ENCODE peak calls at places on chromosomes 1 and 21, in eight cellular contexts. N is A673, U is RWPE1, W is lower lobe of right lung, X is nephron progenitor cell, O is epithelial cell of proximal tubule, Z is cardiac muscle cell, A is AG04450. H is an unnamed sample.

GRCh38 chr1:243748706-243749283 is 101.2 kb downstream of the AKT3 start:
- DNase-seq in N (peak), X (no peak), O (peak), Z (peak), W (no peak), U (peak), A (peak), H (no peak)

GRCh38 chr1:48493031-48493430 is 21.0 kb upstream of the SPATA6 start:
- DNase-seq in W (no peak), U (no peak), N (no peak), A (no peak), O (no peak), Z (no peak), X (no peak), H (no peak)

GRCh38 chr1:46081620-46082019 is 50.8 kb downstream of the PIK3R3 start:
- DNase-seq in N (peak), U (no peak), O (no peak), X (no peak), A (no peak), Z (no peak), W (no peak), H (no peak)

GRCh38 chr1:64133036-64133435 is 70.4 kb upstream of the UBE2U start:
- DNase-seq in A (peak), W (no peak), O (peak), Z (peak), N (no peak), U (peak), X (no peak), H (no peak)

GRCh38 chr21:41235214-41235613 is 67.3 kb downstream of the BACE2 start:
- DNase-seq in N (no peak), W (no peak), U (no peak), X (no peak), A (no peak), O (no peak), Z (no peak), H (no peak)

GRCh38 chr1:172928412-172928811 is 122.3 kb downstream of the TNFSF18 start:
- DNase-seq in O (no peak), A (peak), X (no peak), W (no peak), N (no peak), U (peak), Z (no peak), H (no peak)

GRCh38 chr1:77876884-77877283 is 11.5 kb upstream of the NEXN start:
- DNase-seq in A (no peak), O (no peak), U (no peak), X (no peak), N (no peak), Z (peak), W (no peak), H (no peak)

GRCh38 chr1:58997637-58998036 is 213.8 kb upstream of the JUN start:
- DNase-seq in N (no peak), W (no peak), Z (peak), A (no peak), X (no peak), U (no peak), O (no peak), H (no peak)

GRCh38 chr1:44677201-44677520 is 2.6 kb downstream of the ARMH1 start:
- DNase-seq in N (peak), X (no peak), Z (peak), A (no peak), O (no peak), W (no peak), U (peak), H (no peak)

GRCh38 chr1:57996400-57996799 is 550.1 kb downstream of the OMA1 start:
- DNase-seq in N (no peak), Z (no peak), U (no peak), O (no peak), X (no peak), W (no peak), A (no peak), H (no peak)

GRCh38 chr1:70003509-70003908 is 201.9 kb downstream of the LRRC40 start:
- DNase-seq in U (no peak), N (peak), W (no peak), Z (no peak), A (no peak), X (no peak), O (no peak), H (no peak)

GRCh38 chr1:90729484-90730246 is 12.6 kb upstream of the BARHL2 start:
- DNase-seq in U (no peak), O (no peak), W (no peak), X (peak), A (no peak), Z (no peak), N (no peak), H (no peak)
- TF ChIP-seq CTCF in U (peak), O (no peak), W (peak), X (peak), A (no peak), Z (peak), N (no peak), H (no peak)

GRCh38 chr1:154329152-154329521 is 3.8 kb downstream of the ATP8B2 start:
- DNase-seq in X (peak), Z (no peak), A (no peak), U (no peak), W (no peak), O (no peak), N (peak), H (no peak)
- TF ChIP-seq CTCF in X (peak), Z (peak), A (peak), U (no peak), W (no peak), O (no peak), N (peak), H (no peak)

GRCh38 chr1:61852693-61853060 is 110.4 kb downstream of the PATJ start:
- DNase-seq in U (no peak), X (no peak), O (no peak), Z (no peak), N (peak), A (no peak), W (no peak), H (no peak)

GRCh38 chr1:61851849-61852692 is 109.8 kb downstream of the PATJ start:
- DNase-seq in X (no peak), U (peak), N (peak), A (peak), O (no peak), Z (peak), W (no peak), H (no peak)

GRCh38 chr1:61851235-61851634 is 109.0 kb downstream of the PATJ start:
- DNase-seq in N (no peak), A (no peak), U (no peak), W (no peak), X (no peak), O (no peak), Z (no peak), H (no peak)

GRCh38 chr1:61853545-61853944 is 111.3 kb downstream of the PATJ start:
- DNase-seq in N (peak), A (no peak), X (no peak), Z (peak), U (no peak), O (no peak), W (no peak), H (no peak)
- TF ChIP-seq CTCF in N (peak), A (peak), X (no peak), Z (peak), U (no peak), O (no peak), W (no peak), H (no peak)

DNA sequence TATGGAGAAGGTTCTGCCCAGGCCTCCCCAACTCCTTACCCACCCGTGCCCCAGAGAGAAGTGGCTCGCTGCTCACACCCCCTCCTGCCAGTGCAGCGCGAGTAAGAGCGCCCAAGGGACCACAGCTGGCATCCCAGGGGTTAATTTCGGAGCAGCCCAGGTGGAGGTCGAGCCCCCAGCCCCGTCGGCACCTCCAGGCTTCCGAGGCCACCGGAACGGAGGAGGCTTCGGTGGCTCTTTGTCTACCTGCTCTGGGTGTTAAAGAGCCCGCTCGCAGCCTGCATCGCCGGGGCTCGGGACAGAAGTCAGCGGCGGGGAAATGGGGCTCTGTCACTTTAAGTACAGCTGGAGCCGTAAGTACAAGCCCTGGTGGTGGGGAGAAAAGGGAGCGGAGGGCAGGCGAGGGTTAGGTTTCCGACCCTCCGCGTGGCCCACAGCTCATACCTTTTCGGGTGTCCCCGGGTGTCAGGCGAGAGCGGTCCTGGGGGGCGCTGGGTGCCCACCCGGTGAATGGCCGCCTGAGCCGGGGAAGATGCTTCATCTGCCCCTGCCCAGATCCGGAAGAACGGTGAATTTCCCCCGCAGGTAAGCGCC is 89.4 kb upstream of the IPO9 start:
- DNase-seq in N (peak), U (peak), Z (peak), O (no peak), W (peak), A (no peak), X (peak), H (peak)
- TF ChIP-seq CTCF in N (no peak), U (no peak), Z (no peak), O (no peak), W (no peak), A (no peak), X (no peak), H (no peak)

DNA sequence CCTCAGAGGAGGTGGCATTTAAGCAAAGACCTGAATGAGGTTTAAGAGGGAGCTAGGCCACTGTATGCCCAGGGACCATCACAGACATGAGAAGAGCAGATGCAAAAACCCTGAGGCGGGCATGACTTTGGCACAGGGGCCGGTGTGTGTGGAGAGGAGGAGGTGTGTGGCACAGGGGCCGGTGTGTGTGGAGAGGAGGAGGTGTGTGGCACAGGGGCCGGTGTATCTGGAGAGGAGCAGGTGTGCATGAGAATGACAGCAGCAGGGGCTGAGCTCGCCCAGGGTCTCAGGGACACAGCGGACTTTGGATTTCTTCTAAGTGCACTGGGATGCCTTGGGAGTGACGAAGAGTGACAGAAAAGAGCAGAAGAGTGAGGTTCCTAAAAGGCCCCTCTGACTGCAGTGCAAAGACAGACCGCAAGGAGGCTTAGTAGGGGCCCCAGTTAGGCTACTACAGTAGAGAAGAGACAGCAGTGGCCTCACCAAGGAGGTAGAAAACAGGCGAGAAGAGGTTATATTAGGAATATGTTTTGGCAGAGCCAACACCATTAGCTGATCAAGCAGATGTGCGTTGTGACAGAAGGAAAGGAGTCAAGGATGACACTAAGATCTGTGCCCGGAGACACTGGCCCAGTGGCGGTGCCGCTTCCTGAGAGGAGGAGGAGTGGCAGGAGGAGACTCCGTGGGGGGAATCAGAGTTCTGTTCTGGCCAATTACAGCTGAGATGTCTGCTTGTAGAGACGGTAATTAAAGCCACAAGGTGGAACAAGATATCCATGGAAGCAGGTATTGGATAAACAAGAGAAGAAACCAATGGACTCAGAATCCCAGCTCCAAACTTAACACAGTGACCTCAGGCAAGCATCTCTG is 18.4 kb downstream of the ZBTB17 start:
- DNase-seq in Z (no peak), X (peak), A (no peak), W (no peak), O (no peak), U (no peak), N (no peak), H (no peak)
- TF ChIP-seq CTCF in Z (peak), X (peak), A (peak), W (no peak), O (peak), U (no peak), N (no peak), H (no peak)

H was measured in activated B cell treated with CpG ODN at 0.5 μM for 24 hours.